ENCODE peak calls at places on chromosomes 4 and X, in four cellular contexts. Y is IMR-90, J is K562, B is GM12878. N is an unnamed sample.

GRCh38 chr4:65665951-65666523 is 4.3 kb downstream of the EPHA5 start:
- DNase-seq in B (no peak), J (no peak), Y (no peak), N (no peak)

GRCh38 chr4:53490965-53491622 is 100.2 kb downstream of the LNX1 start:
- DNase-seq in Y (peak; percentile 93), J (peak; percentile 40), B (no peak), N (peak; percentile 69)

GRCh38 chr4:140653718-140654515 is 85.2 kb upstream of the UCP1 start:
- DNase-seq in B (no peak), Y (peak; percentile 49), J (no peak), N (no peak)

GRCh38 chrX:8194216-8194615 is 23.1 kb upstream of the VCX2 start:
- DNase-seq in Y (no peak), B (no peak), J (no peak), N (no peak)

GRCh38 chrX:26783512-26784225 is 567.7 kb downstream of the MAGEB5 start:
- DNase-seq in Y (peak; percentile 11), J (no peak), B (no peak), N (peak; percentile 40)

GRCh38 chr4:182877326-182877883 is 39.8 kb downstream of the DCTD start:
- DNase-seq in Y (no peak), B (no peak), J (no peak), N (no peak)

GRCh38 chr4:9762823-9763475 is 18.5 kb upstream of the DRD5 start:
- DNase-seq in B (peak; percentile 40), J (peak; percentile 47), Y (peak; percentile 55), N (peak; percentile 69)

GRCh38 chrX:43882294-43882681 is at the start of gene MAOB:
- DNase-seq in B (no peak), J (peak; percentile 48), Y (no peak), N (no peak)

GRCh38 chr4:100738388-100739165 is 220.8 kb upstream of the EMCN start:
- DNase-seq in J (no peak), B (no peak), Y (peak; percentile 68), N (peak; percentile 8)

GRCh38 chrX:77447339-77448149 is at the start of gene FGF16:
- DNase-seq in Y (no peak), B (no peak), J (no peak), N (no peak)

GRCh38 chr4:170979736-170980135 is 833.5 kb upstream of the GALNTL6 start:
- DNase-seq in J (no peak), B (no peak), Y (no peak), N (no peak)

GRCh38 chrX:69065451-69065850 is 99.8 kb downstream of the PJA1 start:
- DNase-seq in B (no peak), J (no peak), Y (peak; percentile 50), N (no peak)

GRCh38 chr4:95095352-95095974 is 337.7 kb downstream of the BMPR1B start:
- DNase-seq in Y (peak; percentile 59), J (no peak), B (no peak), N (no peak)

GRCh38 chr4:177220376-177220775 is 89.3 kb upstream of the NEIL3 start:
- DNase-seq in J (no peak), Y (peak; percentile 77), B (no peak), N (no peak)

GRCh38 chrX:86171366-86171765 is 23.1 kb downstream of the DACH2 start:
- DNase-seq in J (no peak), Y (peak; percentile 64), B (no peak), N (no peak)

GRCh38 chr4:48762408-48762807 is 17.7 kb downstream of the FRYL start:
- DNase-seq in B (no peak), Y (no peak), J (no peak), N (no peak)

GRCh38 chr4:143742834-143743233 is 42.4 kb upstream of the FREM3 start:
- DNase-seq in B (no peak), Y (no peak), J (no peak), N (no peak)

GRCh38 chrX:65993915-65994460 is 45.9 kb downstream of the VSIG4 start:
- DNase-seq in B (no peak), Y (no peak), J (no peak), N (no peak)

GRCh38 chr4:165994706-165995105 is 121.7 kb downstream of the TLL1 start:
- DNase-seq in B (no peak), J (no peak), Y (no peak), N (no peak)

GRCh38 chrX:626745-627509 is 3.7 kb upstream of the SHOX start:
- DNase-seq in B (no peak), Y (no peak), J (no peak), N (no peak)

GRCh38 chr4:61493470-61493869 is 293.3 kb downstream of the ADGRL3 start:
- DNase-seq in Y (no peak), B (no peak), J (no peak), N (peak; percentile 11)

GRCh38 chr4:107034982-107035710 is 967 bp downstream of the DKK2 start:
- DNase-seq in Y (peak; percentile 3), B (no peak), J (no peak), N (no peak)

GRCh38 chrX:99301990-99302389 is 1108.1 kb downstream of the PCDH19 start:
- DNase-seq in B (no peak), J (no peak), Y (no peak), N (peak; percentile 19)

GRCh38 chrX:118259213-118259612 is 86.7 kb upstream of the WDR44 start:
- DNase-seq in Y (no peak), B (no peak), J (no peak), N (no peak)

GRCh38 chr4:57064811-57065711 is 45.1 kb downstream of the IGFBP7 start:
- DNase-seq in B (no peak), J (no peak), Y (peak; percentile 98), N (peak; percentile 41)

GRCh38 chr4:80989921-80990544 is 40.5 kb upstream of the BMP3 start:
- DNase-seq in Y (peak; percentile 73), B (peak; percentile 26), J (peak; percentile 22), N (peak; percentile 59)

GRCh38 chr4:168737441-168738176 is 240.8 kb downstream of the PALLD start:
- DNase-seq in B (no peak), J (no peak), Y (peak; percentile 73), N (no peak)

GRCh38 chr4:152640058-152640921 is 39.5 kb downstream of the TMEM154 start:
- DNase-seq in J (peak; percentile 48), B (no peak), Y (peak; percentile 28), N (peak; percentile 25)

GRCh38 chr4:78691971-78692814 is 84.0 kb upstream of the BMP2K start:
- DNase-seq in B (no peak), Y (peak; percentile 16), J (peak; percentile 91), N (no peak)

GRCh38 chr4:121192500-121192899 is 28.4 kb upstream of the TNIP3 start:
- DNase-seq in Y (peak; percentile 48), B (peak; percentile 39), J (no peak), N (no peak)

GRCh38 chr4:7295201-7295916 is 103.0 kb downstream of the SORCS2 start:
- DNase-seq in B (no peak), J (no peak), Y (no peak), N (no peak)

GRCh38 chrX:56764975-56765791 is 36.1 kb downstream of the NBDY start:
- DNase-seq in J (no peak), Y (no peak), B (no peak), N (no peak)

GRCh38 chr4:112557676-112558411 is 41.9 kb upstream of the NEUROG2 start:
- DNase-seq in J (no peak), B (no peak), Y (no peak), N (no peak)

DNA sequence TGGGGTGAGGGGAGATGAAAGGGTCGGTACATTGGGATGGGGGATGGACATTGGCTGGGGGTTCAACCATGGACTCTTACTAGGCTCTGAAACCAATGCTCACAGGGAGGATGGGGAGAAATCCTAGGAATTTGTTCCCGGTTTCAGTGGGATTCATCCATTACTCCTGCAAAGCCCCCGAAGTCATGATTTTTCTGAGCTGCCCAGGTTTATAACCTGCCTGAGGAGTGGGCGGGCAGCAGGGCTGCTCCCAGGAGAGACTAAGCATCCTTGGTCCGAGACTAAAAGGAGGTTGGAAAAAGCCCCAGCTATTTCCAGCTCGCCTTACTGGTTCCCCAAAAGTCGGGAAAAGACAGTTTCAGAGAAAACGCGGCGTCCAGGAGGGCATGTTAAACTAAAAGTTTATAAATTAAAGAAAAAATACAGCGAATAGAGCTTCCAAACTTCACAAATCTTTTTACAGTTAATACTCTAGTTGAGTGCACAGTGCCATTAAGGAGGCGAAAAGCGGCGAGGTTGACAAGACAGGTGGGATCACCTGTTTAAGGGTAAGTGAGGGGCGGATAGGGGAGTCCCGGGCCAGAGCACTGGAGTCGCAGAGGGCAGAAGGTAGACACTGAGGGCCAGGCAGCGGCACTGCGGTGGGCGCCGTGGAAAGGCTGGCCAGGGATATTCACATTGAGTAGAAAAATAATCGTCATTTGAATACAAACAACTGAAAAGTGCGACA is 3.7 kb downstream of the NKX3-2 start:
- DNase-seq in B (no peak), Y (no peak), J (no peak), N (no peak)
- H3K4me3 ChIP-seq in B (no peak overlapping the region), Y (no peak overlapping the region), J (no peak overlapping the region), N (no peak overlapping the region)

DNA sequence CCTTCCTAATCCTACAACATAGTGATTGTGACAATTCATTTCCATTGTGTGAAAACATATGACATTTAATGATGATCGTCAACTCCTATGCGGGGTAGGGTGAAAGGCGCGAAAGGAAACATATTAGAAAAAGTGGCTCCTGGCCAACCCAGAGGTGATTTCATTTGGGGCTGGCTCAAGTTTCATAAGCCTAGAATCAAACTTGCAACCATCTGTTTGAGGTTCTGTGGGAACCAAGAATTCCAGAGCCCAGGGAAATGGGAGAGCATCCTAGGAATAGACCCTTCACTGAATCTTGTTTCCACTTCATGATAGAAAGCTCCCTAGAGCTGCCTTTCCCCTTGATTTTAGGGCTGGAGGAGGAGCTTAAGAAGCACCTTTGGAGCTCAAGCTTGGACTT is 101.3 kb upstream of the EGFL6 start:
- DNase-seq in Y (no peak), J (no peak), B (no peak), N (no peak)
- TF ChIP-seq ELK1 in Y (no peak), J (no peak), B (no peak), N (no peak)

GRCh38 chrX:123731987-123732678 is 719 bp downstream of the THOC2 start:
- DNase-seq in J (peak; percentile 19), B (no peak), Y (peak; percentile 10), N (peak; percentile 27)
- TF ChIP-seq RCOR1 in J (no peak), B (no peak), Y (no peak), N (no peak)

DNA sequence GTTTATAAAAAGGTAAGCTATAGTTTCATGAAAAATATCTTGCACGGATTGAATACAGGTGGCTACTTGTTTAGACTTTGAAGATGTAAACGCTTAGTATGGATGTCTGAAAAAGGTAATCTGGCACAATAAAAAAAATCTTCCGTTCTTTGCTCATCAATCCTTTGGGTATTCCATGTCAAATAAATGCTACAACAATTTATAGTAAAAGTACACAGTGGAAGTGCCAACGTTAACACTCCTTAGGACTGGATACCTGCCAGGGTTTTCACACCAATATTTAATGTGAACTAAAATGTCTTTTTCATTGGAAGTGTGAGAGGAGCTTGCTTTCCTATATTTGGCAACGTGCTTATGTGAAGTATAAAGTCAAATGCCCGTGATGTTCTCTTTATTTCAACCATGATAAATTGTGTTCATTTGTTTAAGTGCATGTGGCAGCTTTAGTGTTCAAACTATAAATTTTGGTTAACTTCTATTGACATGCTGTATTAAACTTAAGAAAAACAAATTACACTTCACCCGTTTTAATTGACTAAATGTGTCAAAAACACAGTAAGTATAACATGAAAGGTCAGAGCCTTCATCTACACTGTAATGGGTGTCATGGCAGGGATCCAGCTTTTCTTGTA is 121.7 kb upstream of the HAND2 start:
- DNase-seq in Y (no peak), B (no peak), J (no peak), N (no peak)
- H3K4me3 ChIP-seq in Y (no peak overlapping the region), B (no peak overlapping the region), J (no peak overlapping the region), N (no peak overlapping the region)